ENCODE peak calls at places on chromosomes 2 and 18, in seven cellular contexts. U is heart left ventricle, X is K562, R is sigmoid colon, F is ovary, D is uterus, L is upper lobe of left lung. Q is an unnamed sample.

GRCh38 chr2:126786765-126787164 is 111.9 kb upstream of the TEX51 start:
- DNase-seq in U (no peak), X (no peak), R (peak; percentile 18), F (no peak), D (no peak), L (no peak), Q (no peak)

GRCh38 chr2:144325086-144325485 is 194.8 kb downstream of the ZEB2 start:
- DNase-seq in U (no peak), X (no peak), R (no peak), F (no peak), D (no peak), L (no peak), Q (no peak)

GRCh38 chr2:26597197-26597596 is 44.0 kb downstream of the CIB4 start:
- DNase-seq in U (no peak), X (no peak), R (no peak), F (no peak), D (no peak), L (no peak), Q (no peak)

GRCh38 chr2:239360421-239361310 is 40.2 kb downstream of the HDAC4 start:
- DNase-seq in U (no peak), X (peak; percentile 44), R (peak; percentile 61), F (no peak), D (peak; percentile 14), L (no peak), Q (peak; percentile 42)

GRCh38 chr2:120332384-120332783 is 13.6 kb upstream of the INHBB start:
- DNase-seq in U (no peak), X (no peak), R (no peak), F (no peak), D (no peak), L (no peak), Q (no peak)

GRCh38 chr2:6184532-6185302 is 492.5 kb downstream of the SOX11 start:
- DNase-seq in U (no peak), X (no peak), R (no peak), F (no peak), D (no peak), L (no peak), Q (no peak)

GRCh38 chr2:96118698-96119388 is 2.5 kb upstream of the ADRA2B start:
- DNase-seq in U (peak; percentile 13), X (no peak), R (peak; percentile 63), F (no peak), D (no peak), L (no peak), Q (peak; percentile 44)

GRCh38 chr2:24912986-24913385 is 7.1 kb downstream of the ADCY3 start:
- DNase-seq in U (no peak), X (no peak), R (no peak), F (no peak), D (no peak), L (no peak), Q (no peak)

GRCh38 chr2:119431155-119431975 is at the start of gene TMEM37:
- DNase-seq in U (peak; percentile 77), X (peak; percentile 93), R (peak; percentile 78), F (peak; percentile 83), D (peak; percentile 66), L (peak; percentile 94), Q (peak; percentile 81)

GRCh38 chr2:189782221-189782671 is 1.9 kb downstream of the ORMDL1 start:
- DNase-seq in U (no peak), X (no peak), R (no peak), F (no peak), D (no peak), L (no peak), Q (no peak)

GRCh38 chr18:74234326-74235171 is 57.2 kb downstream of the CYB5A start:
- DNase-seq in U (no peak), X (no peak), R (peak; percentile 87), F (peak; percentile 73), D (peak; percentile 42), L (no peak), Q (peak; percentile 74)

GRCh38 chr2:231563378-231563961 is 29.2 kb upstream of the TEX44 start:
- DNase-seq in U (peak; percentile 44), X (peak; percentile 78), R (peak; percentile 77), F (peak; percentile 29), D (peak; percentile 62), L (no peak), Q (no peak)

GRCh38 chr2:24359701-24360049 is 661 bp downstream of the ITSN2 start:
- DNase-seq in U (peak; percentile 39), X (no peak), R (peak; percentile 82), F (peak; percentile 52), D (peak; percentile 39), L (no peak), Q (peak; percentile 85)

GRCh38 chr2:120470717-120471060 is 124.8 kb downstream of the INHBB start:
- DNase-seq in U (no peak), X (no peak), R (peak; percentile 60), F (no peak), D (no peak), L (no peak), Q (no peak)

GRCh38 chr2:19009510-19009909 is 348.9 kb downstream of the OSR1 start:
- DNase-seq in U (no peak), X (no peak), R (no peak), F (no peak), D (no peak), L (no peak), Q (no peak)

GRCh38 chr2:57804971-57805370 is 241.6 kb upstream of the VRK2 start:
- DNase-seq in U (no peak), X (no peak), R (no peak), F (no peak), D (no peak), L (no peak), Q (no peak)

GRCh38 chr2:169757356-169757755 is 23.7 kb downstream of the KLHL23 start:
- DNase-seq in U (no peak), X (no peak), R (no peak), F (no peak), D (no peak), L (no peak), Q (no peak)

GRCh38 chr2:215527738-215528137 is 91.9 kb upstream of the FN1 start:
- DNase-seq in U (no peak), X (no peak), R (no peak), F (no peak), D (no peak), L (no peak), Q (no peak)

GRCh38 chr2:209917154-209917771 is 85.2 kb upstream of the RPE start:
- DNase-seq in U (no peak), X (no peak), R (no peak), F (no peak), D (no peak), L (no peak), Q (no peak)

GRCh38 chr2:120774557-120775160 is 39.0 kb downstream of the GLI2 start:
- DNase-seq in U (peak; percentile 15), X (no peak), R (no peak), F (no peak), D (no peak), L (no peak), Q (no peak)

GRCh38 chr2:101047075-101047766 is 45.1 kb downstream of the RPL31 start:
- DNase-seq in U (no peak), X (no peak), R (no peak), F (no peak), D (no peak), L (no peak), Q (peak; percentile 38)
- H3K27ac ChIP-seq in U (no peak overlapping the region), X (no peak overlapping the region), R (no peak overlapping the region), F (no peak overlapping the region), D (no peak overlapping the region), L (no peak overlapping the region), Q (no peak overlapping the region)

DNA sequence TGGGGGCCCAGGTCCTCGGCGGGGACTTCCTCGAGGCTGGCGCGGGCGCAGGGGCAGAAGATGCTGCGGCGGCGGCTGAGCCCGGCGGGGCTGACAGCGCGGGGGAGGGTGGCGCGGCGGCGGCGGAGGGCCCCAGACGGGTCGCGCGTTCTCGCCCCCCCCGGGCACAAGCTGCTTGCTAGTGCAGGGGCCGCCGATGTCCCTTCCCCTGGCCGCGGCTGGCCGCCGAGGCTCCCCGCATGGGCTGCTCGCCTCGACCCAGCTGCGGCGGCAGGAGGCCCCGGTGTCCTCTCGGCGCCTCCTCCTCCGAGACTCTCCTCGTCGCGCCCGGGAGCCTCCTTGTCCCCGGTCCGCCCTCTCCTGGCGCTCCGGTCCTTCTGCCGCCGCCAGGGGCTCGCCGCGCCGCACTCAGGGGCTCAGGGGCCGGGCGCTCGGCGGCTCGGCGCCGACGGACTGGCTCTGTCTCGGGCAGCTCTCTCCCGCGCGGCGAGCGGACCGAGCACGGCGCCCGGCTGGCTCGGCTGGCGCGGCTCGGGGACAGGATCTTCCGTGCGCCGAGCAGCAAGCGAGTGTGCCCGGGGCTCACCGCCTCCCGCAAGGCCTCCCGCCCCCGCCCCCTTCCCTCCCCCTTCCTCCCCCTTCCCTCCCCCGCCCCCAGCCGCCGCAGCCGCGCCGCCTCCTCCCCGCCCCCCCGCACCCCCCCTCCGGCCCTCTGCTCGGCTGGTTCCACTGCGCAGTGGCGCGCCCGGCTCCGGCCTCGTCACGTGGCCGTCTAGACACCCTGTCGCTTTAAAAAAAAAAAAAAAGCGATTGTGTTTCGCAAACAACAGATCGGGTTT is 902 bp upstream of the SMAD7 start:
- DNase-seq in U (peak; percentile 95), X (peak; percentile 79), R (peak; percentile 95), F (peak; percentile 88), D (peak; percentile 86), L (peak; percentile 97), Q (peak; percentile 85)
- TF ChIP-seq POLR2A in U (no peak), X (no peak), R (peak; percentile 15), F (peak; percentile 59), D (peak; percentile 86), L (no peak), Q (peak; percentile 93)

DNA sequence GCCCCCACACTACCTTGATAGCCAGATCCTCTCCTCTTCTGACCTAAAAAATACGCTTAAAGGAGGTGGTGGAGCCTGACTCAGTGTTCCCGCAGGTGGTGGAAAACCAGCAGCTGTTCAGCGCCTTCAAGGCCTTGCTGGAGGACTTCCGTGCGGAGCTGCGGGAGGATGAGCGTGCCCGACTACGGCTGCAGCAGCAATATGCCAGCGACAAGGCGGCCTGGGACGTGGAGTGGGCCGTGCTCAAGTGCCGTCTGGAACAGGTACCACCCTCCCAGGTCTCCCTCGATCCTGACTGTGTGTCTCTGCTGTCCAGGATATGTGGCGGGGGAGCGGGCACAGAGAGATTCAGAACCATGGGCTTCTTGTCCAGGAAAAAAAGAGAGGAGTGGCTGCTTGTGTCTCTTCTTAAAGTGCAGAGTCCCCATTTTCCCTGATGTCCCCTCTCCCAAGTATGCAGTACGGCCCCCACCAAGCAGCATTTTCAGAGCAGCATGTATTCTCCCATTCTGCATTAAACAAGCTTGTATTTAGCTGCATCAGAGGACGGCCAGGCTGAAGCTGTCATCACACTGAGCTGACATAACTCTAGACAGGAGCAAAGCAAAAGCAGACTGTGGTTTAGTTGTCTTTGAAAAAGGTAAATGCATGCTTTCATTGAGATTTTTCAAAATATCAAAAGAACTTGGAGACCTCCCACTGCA is 101.6 kb downstream of the MTCL1 start:
- DNase-seq in U (no peak), X (no peak), R (no peak), F (no peak), D (no peak), L (peak; percentile 59), Q (no peak)
- H3K36me3 ChIP-seq in U (no peaks in the 10 kb centered on the region), X (no peaks in the 10 kb centered on the region), R (no peaks in the 10 kb centered on the region), F (no peaks in the 10 kb centered on the region), D (no peaks in the 10 kb centered on the region), L (no peaks in the 10 kb centered on the region), Q (no peaks in the 10 kb centered on the region)

DNA sequence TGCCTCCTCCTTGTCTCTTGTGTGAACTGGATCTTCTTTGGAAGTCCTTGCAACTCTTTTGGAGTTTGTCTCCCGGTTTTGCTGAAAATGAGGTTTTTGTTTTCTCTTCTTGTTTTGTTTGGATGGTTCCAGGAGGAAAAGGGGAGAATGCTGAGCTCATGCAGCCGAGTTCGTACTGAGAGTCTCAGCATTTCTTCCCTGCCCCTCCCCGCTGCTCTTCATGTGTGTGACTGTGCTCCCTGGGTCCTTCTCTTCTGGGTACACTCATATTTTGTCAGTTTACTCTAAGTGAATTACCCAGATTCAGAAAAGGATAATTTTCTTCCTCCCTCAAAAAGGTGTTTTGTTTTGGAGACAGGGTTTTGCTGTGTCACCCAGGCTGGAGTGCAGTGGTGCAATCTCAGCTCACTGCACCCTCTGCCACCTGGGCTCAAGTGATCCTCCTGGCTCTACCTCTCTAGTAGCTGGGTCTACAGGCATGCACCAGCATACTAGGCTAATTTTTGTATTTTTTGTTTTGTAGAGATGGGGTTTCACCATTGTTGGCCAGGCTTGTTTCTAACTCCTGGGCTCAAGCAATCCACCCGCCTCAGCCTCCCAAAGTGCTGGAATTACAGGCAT is 142.9 kb upstream of the IL1R2 start:
- DNase-seq in U (no peak), X (no peak), R (no peak), F (no peak), D (no peak), L (no peak), Q (no peak)
- H3K27ac ChIP-seq in U (no peak overlapping the region), X (no peak overlapping the region), R (no peak overlapping the region), F (no peak overlapping the region), D (no peak overlapping the region), L (no peak overlapping the region), Q (no peak overlapping the region)